ENCODE peak calls at places on chromosomes 4 and X, in nine cellular contexts. Y is stimulated activated CD4-positive, alpha-beta T cell treated with anti-CD3 and anti-CD28 coated beads, Interleukin-2, amount 100 ng/mL, for 24 hours; Z is right atrium auricular region; T is GM12891; R is stimulated activated CD8-positive, alpha-beta memory T cell treated with anti-CD3 and anti-CD28 coated beads, Interleukin-4, amount 100 ng/mL, for 24 hours; K is HTR-8/SVneo; E is RPMI7951; S is activated T-cell treated with anti-CD3 and anti-CD28 coated beads for 1 hour; B is NCI-H69. U is an unnamed sample.
A peak's percentile ranks its signal among the peaks of the same experiment; 100 is the strongest.

GRCh38 chr4:30724217-30724616 is 4.0 kb downstream of the PCDH7 start:
- DNase-seq in S (no peak), T (no peak), K (no peak), B (no peak), Y (no peak), R (no peak), E (no peak), Z (no peak), U (no peak)

GRCh38 chr4:169848018-169848417 is 90.3 kb upstream of the HPF1 start:
- DNase-seq in Y (no peak), T (no peak), B (no peak), Z (no peak), S (no peak), K (no peak), R (no peak), E (no peak), U (no peak)

GRCh38 chr4:158938462-158939044 is 164.3 kb upstream of the RAPGEF2 start:
- DNase-seq in B (peak; percentile 86), K (no peak), Y (no peak), T (no peak), R (no peak), Z (no peak), S (no peak), E (peak; percentile 12), U (no peak)

GRCh38 chrX:40952855-40953254 is 132.4 kb upstream of the USP9X start:
- DNase-seq in B (peak; percentile 4), Z (no peak), Y (no peak), K (no peak), E (peak; percentile 57), R (no peak), S (no peak), T (no peak), U (no peak)

GRCh38 chrX:9609987-9610386 is 145.1 kb downstream of the TBL1X start:
- DNase-seq in E (no peak), K (no peak), T (no peak), B (no peak), Z (no peak), S (no peak), Y (no peak), R (no peak), U (no peak)

GRCh38 chrX:44025611-44026010 is 52.4 kb upstream of the NDP start:
- DNase-seq in Z (no peak), R (no peak), Y (no peak), S (no peak), K (no peak), B (no peak), T (no peak), E (peak; percentile 74), U (no peak)

GRCh38 chr4:75830906-75831305 is 71.3 kb downstream of the PPEF2 start:
- DNase-seq in E (no peak), S (no peak), Y (no peak), B (no peak), K (no peak), R (no peak), T (no peak), Z (no peak), U (no peak)

GRCh38 chrX:154473683-154474082 is 5.4 kb downstream of the LAGE3 start:
- DNase-seq in T (no peak), B (no peak), Z (no peak), R (no peak), S (no peak), Y (no peak), E (no peak), K (no peak), U (no peak)

GRCh38 chrX:19912-20571 is 261.1 kb upstream of the PLCXD1 start:
- DNase-seq in R (no peak), E (no peak), K (no peak), B (no peak), T (no peak), Y (no peak), S (no peak), Z (no peak), U (no peak)

GRCh38 chr4:153025402-153025801 is 89.3 kb downstream of the FHDC1 start:
- DNase-seq in R (no peak), T (no peak), Y (no peak), E (no peak), K (no peak), B (no peak), S (no peak), Z (no peak), U (no peak)

GRCh38 chr4:127370495-127371069 is 262.2 kb upstream of the INTU start:
- DNase-seq in S (no peak), E (peak; percentile 49), B (peak; percentile 18), T (no peak), R (no peak), K (no peak), Y (no peak), Z (peak; percentile 61), U (no peak)

GRCh38 chrX:9899640-9900075 is 67.5 kb upstream of the CLDN34 start:
- DNase-seq in E (peak; percentile 80), Y (peak; percentile 7), S (no peak), K (no peak), B (no peak), T (no peak), Z (no peak), R (no peak), U (no peak)

U was measured in breast epithelium.